ENCODE peak calls at places on chromosomes 6 and 20, in six cellular contexts. A, F, N, U, K and T are unnamed samples.

GRCh38 chr6:54876365-54876764 is 29.8 kb downstream of the FAM83B start:
- DNase-seq in A (no peak), U (no peak), F (no peak), K (no peak), N (no peak), T (no peak)

GRCh38 chr6:121645100-121645745 is 209.8 kb downstream of the GJA1 start:
- DNase-seq in K (no peak), F (no peak), N (peak; percentile 53), U (no peak), A (no peak), T (no peak)

GRCh38 chr6:24064106-24064505 is 61.9 kb upstream of the NRSN1 start:
- DNase-seq in F (peak; percentile 62), U (no peak), N (no peak), A (peak; percentile 7), K (no peak), T (no peak)

GRCh38 chr6:42124223-42124836 is 18.1 kb downstream of the C6orf132 start:
- DNase-seq in N (no peak), A (no peak), U (no peak), F (no peak), K (no peak), T (no peak)

GRCh38 chr6:135144678-135145508 is 36.2 kb upstream of the MYB start:
- DNase-seq in A (peak; percentile 38), U (no peak), N (peak; percentile 43), F (peak; percentile 34), K (no peak), T (peak; percentile 48)

GRCh38 chr6:125245523-125246264 is 56.1 kb downstream of the HDDC2 start:
- DNase-seq in U (no peak), F (no peak), A (no peak), K (no peak), N (no peak), T (no peak)

GRCh38 chr6:166318649-166319600 is 10.7 kb upstream of the PRR18 start:
- DNase-seq in N (no peak), A (no peak), K (no peak), U (no peak), F (peak; percentile 12), T (peak; percentile 69)

GRCh38 chr6:48671506-48671905 is 560.5 kb upstream of the PTCHD4 start:
- DNase-seq in F (no peak), A (no peak), N (peak; percentile 0), U (no peak), K (no peak), T (no peak)

GRCh38 chr6:168823397-168824020 is 382.5 kb downstream of the SMOC2 start:
- DNase-seq in K (no peak), U (no peak), A (no peak), F (no peak), N (no peak), T (no peak)

GRCh38 chr6:143195349-143195845 is 134.7 kb downstream of the AIG1 start:
- DNase-seq in N (no peak), A (no peak), K (no peak), U (no peak), F (no peak), T (peak; percentile 30)

GRCh38 chr6:130908188-130908587 is 81.0 kb downstream of the SMLR1 start:
- DNase-seq in U (no peak), A (no peak), K (peak; percentile 27), F (no peak), N (no peak), T (no peak)

GRCh38 chr6:79078057-79078969 is at the start of gene PHIP:
- DNase-seq in K (peak; percentile 82), A (peak; percentile 70), F (peak; percentile 84), N (peak; percentile 97), U (peak; percentile 42), T (peak; percentile 82)

GRCh38 chr6:24858154-24858801 is 59.6 kb upstream of the ARMH2 start:
- DNase-seq in K (peak; percentile 41), U (no peak), F (no peak), N (no peak), A (no peak), T (no peak)

GRCh38 chr6:117072781-117073180 is 192.6 kb upstream of the VGLL2 start:
- DNase-seq in F (no peak), K (no peak), N (no peak), U (no peak), A (peak; percentile 45), T (no peak)

GRCh38 chr20:45293041-45294002 is 13.3 kb upstream of the RBPJL start:
- DNase-seq in F (peak; percentile 50), N (peak; percentile 46), K (no peak), U (peak; percentile 95), A (peak; percentile 87), T (peak; percentile 85)

GRCh38 chr6:124463271-124463670 is 499.0 kb upstream of the RNF217 start:
- DNase-seq in U (no peak), K (no peak), F (no peak), N (no peak), A (no peak), T (no peak)

GRCh38 chr6:55450007-55450406 is 122.7 kb downstream of the GFRAL start:
- DNase-seq in F (no peak), N (peak; percentile 27), U (no peak), K (no peak), A (no peak), T (no peak)

GRCh38 chr6:145067430-145067829 is 667.9 kb downstream of the EPM2A start:
- DNase-seq in A (no peak), K (no peak), N (peak; percentile 57), U (no peak), F (no peak), T (no peak)

GRCh38 chr6:139680819-139681218 is 306.4 kb upstream of the CITED2 start:
- DNase-seq in F (no peak), K (no peak), U (no peak), N (no peak), A (no peak), T (peak; percentile 11)

GRCh38 chr6:139690007-139690406 is 315.6 kb upstream of the CITED2 start:
- DNase-seq in N (no peak), U (no peak), F (no peak), A (no peak), K (no peak), T (no peak)

GRCh38 chr6:139687055-139687454 is 312.6 kb upstream of the CITED2 start:
- DNase-seq in K (no peak), F (no peak), N (no peak), U (no peak), A (no peak), T (no peak)

GRCh38 chr6:139686308-139686707 is 311.9 kb upstream of the CITED2 start:
- DNase-seq in A (no peak), K (no peak), N (no peak), F (no peak), U (no peak), T (no peak)
- TF ChIP-seq BHLHE40 in A (no peak), K (no peak), N (no peak), F (no peak), U (no peak), T (no peak)

DNA sequence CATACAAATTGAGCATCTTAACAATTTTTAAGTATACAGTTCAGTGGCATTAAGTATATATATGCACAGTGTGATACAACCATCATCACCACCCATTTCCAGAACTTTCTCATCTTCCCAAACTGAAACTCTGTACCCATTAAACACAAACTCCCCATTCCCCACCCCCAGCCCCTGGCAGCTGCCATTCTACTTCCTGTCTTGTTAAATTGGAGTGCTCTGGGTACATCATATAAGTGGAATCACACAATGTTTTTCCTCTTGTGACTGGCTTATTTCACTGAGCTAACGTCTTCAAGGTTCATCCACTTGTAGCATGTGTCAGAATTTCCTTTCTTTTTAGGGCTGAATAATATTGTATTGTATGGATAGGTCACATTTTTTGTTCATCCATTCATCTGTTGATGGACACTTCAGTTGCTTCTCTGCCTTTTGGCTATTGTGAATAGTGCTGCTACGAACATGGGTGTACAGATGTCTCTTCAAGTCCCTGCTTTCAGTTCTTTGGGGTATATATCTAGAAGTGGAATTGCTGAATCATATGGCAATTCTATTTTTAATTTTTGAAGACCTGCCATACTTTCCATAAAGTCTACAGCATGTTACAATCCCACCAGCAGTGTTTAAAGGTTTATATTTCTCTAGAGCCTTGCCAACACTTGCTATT is 19.6 kb upstream of the RREB1 start:
- DNase-seq in F (no peak), U (no peak), N (no peak), A (no peak), K (no peak), T (no peak)
- TF ChIP-seq BHLHE40 in F (no peak), U (no peak), N (no peak), A (no peak), K (no peak), T (no peak)

GRCh38 chr6:105974981-105975380 is 111.2 kb upstream of the PRDM1 start:
- DNase-seq in A (no peak), N (no peak), U (no peak), K (no peak), F (no peak), T (no peak)

GRCh38 chr6:105968230-105968954 is 117.7 kb upstream of the PRDM1 start:
- DNase-seq in N (peak; percentile 69), F (peak; percentile 49), K (no peak), A (no peak), U (peak; percentile 20), T (no peak)

GRCh38 chr6:105978113-105978512 is 108.0 kb upstream of the PRDM1 start:
- DNase-seq in N (peak; percentile 26), U (no peak), K (no peak), F (no peak), A (no peak), T (no peak)

GRCh38 chr6:105968955-105969333 is 117.2 kb upstream of the PRDM1 start:
- DNase-seq in F (no peak), U (no peak), N (no peak), A (no peak), K (no peak), T (no peak)

DNA sequence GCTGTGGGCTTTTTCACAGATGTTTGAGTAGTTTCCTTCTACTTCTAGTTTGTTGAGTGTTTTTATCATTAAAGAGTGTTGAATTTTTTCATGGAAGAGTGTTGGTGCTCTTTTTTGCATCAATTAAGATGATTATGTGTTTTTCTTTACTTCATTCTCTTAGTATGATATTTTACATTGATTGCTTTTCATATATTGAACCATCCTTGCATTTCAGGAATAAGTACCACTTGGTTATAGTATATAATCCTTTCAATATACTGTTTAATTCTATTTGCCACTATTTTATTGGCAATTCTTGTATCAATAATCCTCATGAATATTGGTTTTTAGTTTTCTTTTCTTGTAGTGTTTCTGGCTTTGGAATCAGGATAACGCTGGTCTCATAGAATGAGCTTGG is 113.7 kb upstream of the PRDM1 start:
- DNase-seq in U (no peak), A (no peak), K (no peak), F (no peak), N (no peak), T (no peak)
- TF ChIP-seq BHLHE40 in U (no peak), A (no peak), K (no peak), F (no peak), N (no peak), T (no peak)

DNA sequence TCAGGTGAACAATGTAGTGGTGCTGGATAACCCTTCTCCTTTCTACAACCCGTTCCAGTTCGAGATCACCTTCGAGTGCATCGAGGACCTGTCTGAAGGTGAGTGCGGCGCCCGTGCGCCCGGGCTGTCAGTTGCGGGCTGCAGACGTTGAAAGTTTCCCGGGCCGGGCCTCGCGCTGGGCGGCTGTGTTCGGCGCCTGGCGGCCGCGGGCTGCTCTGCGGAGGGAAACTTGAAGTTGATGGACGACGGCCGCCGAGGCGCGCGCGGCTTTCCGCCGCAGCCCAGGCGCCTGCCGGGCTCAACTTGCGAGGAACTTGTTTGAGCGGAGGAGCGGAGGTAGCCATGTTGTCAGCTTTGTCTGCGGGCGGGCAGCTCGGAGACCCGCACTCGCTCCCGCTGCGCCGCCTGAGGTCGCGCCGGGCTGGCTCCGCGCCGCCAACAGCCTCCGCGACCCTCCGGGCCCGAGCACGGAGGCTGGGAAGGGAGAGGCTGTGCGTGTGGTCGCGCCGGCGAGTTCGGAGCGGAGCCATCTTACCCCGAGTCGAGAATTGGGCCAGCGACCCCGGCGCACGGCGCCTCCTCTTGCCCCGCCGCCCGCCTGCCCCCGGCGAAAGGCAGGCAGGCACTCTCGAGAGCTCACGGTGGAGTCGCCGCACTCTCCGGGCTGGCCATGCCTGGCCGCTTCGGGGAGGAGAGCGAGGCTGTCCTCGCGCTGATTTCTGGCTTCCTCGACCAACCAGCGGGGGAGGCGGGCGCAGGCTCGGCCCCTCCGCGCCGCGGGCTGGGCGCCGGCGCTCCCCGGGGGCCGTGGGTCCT is 681 bp downstream of the ASF1A start:
- DNase-seq in F (peak; percentile 10), N (peak; percentile 66), U (peak; percentile 5), A (peak; percentile 62), K (no peak), T (peak; percentile 69)
- TF ChIP-seq BHLHE40 in F (no peak), N (no peak), U (no peak), A (no peak), K (no peak), T (no peak)